ENCODE peak calls at places on chromosomes 4 and X, in seven cellular contexts. O is stimulated activated CD8-positive, alpha-beta memory T cell treated with anti-CD3 and anti-CD28 coated beads, Interleukin-15, amount 100 ng/mL, for 4 hours; U is central memory CD4-positive, alpha-beta T cell; Z is ovary; B is thyroid gland; S is pancreas; I is midbrain. C is an unnamed sample.

GRCh38 chr4:156293657-156294297 is 340.1 kb upstream of the CTSO start:
- DNase-seq in S (no peak), B (no peak), Z (no peak), U (no peak), I (no peak), O (no peak), C (no peak)

GRCh38 chrX:70336767-70337166 is 46.9 kb downstream of the KIF4A start:
- DNase-seq in S (no peak), I (no peak), O (no peak), Z (no peak), B (no peak), U (no peak), C (no peak)

GRCh38 chr4:185931375-185931774 is 119.4 kb upstream of the SORBS2 start:
- DNase-seq in I (no peak), U (no peak), B (no peak), Z (no peak), S (no peak), O (no peak), C (no peak)

GRCh38 chr4:27011401-27011800 is 150.8 kb downstream of the STIM2 start:
- DNase-seq in S (no peak), U (no peak), Z (no peak), O (no peak), I (no peak), B (no peak), C (no peak)

GRCh38 chr4:163638909-163639308 is 144.4 kb downstream of the TMA16 start:
- DNase-seq in S (no peak), U (no peak), I (no peak), O (no peak), Z (no peak), B (no peak), C (no peak)

GRCh38 chr4:48331577-48332340 is 9.6 kb upstream of the SLAIN2 start:
- DNase-seq in Z (no peak), B (no peak), I (no peak), U (no peak), O (no peak), S (no peak), C (no peak)

GRCh38 chrX:109049903-109050302 is 313.5 kb upstream of the IRS4 start:
- DNase-seq in S (no peak), B (no peak), O (no peak), I (no peak), Z (no peak), U (no peak), C (no peak)

GRCh38 chr4:154041595-154042086 is 252.8 kb upstream of the SFRP2 start:
- DNase-seq in I (no peak), Z (no peak), S (no peak), O (no peak), U (no peak), B (no peak), C (no peak)

GRCh38 chr4:98262431-98262830 is 1.2 kb downstream of the RAP1GDS1 start:
- DNase-seq in U (peak), B (no peak), O (no peak), Z (no peak), S (peak), I (peak), C (peak)

GRCh38 chrX:132216806-132217202 is 2.4 kb downstream of the RAP2C start:
- DNase-seq in I (no peak), Z (no peak), O (no peak), B (no peak), U (peak), S (no peak), C (no peak)

GRCh38 chr4:64784125-64784524 is 374.9 kb upstream of the TECRL start:
- DNase-seq in Z (no peak), I (no peak), B (no peak), U (no peak), S (no peak), O (no peak), C (no peak)

GRCh38 chr4:138588501-138588900 is 346.4 kb upstream of the SLC7A11 start:
- DNase-seq in I (no peak), B (no peak), O (no peak), U (no peak), Z (no peak), S (no peak), C (no peak)

GRCh38 chr4:126779001-126779400 is 853.8 kb upstream of the INTU start:
- DNase-seq in O (no peak), S (no peak), Z (no peak), B (no peak), U (no peak), I (no peak), C (no peak)

GRCh38 chrX:148599404-148599803 is 99.0 kb downstream of the AFF2 start:
- DNase-seq in S (no peak), B (no peak), U (no peak), O (no peak), I (no peak), Z (no peak), C (no peak)

GRCh38 chrX:155745792-155746191 is 133.0 kb upstream of the TMLHE start:
- DNase-seq in B (peak), Z (peak), O (no peak), I (no peak), U (no peak), S (no peak), C (no peak)

GRCh38 chrX:10444204-10444603 is 176.2 kb downstream of the MID1 start:
- DNase-seq in I (no peak), B (no peak), O (no peak), Z (no peak), U (no peak), S (no peak), C (no peak)

GRCh38 chrX:103442536-103442901 is 66.2 kb downstream of the BEX3 start:
- DNase-seq in U (no peak), I (no peak), O (no peak), S (no peak), B (no peak), Z (no peak), C (no peak)

GRCh38 chr4:139555705-139556070 is 331 bp downstream of the SETD7 start:
- DNase-seq in B (peak), S (peak), O (no peak), U (no peak), Z (peak), I (peak), C (no peak)

GRCh38 chrX:48835524-48836329 is at the start of gene PCSK1N:
- DNase-seq in O (peak), I (peak), S (peak), U (peak), B (peak), Z (no peak), C (no peak)

GRCh38 chrX:68931345-68931744 is 102.5 kb downstream of the EFNB1 start:
- DNase-seq in I (no peak), O (no peak), U (no peak), Z (no peak), B (no peak), S (no peak), C (no peak)

GRCh38 chr4:75779059-75779757 is 54.8 kb downstream of the USO1 start:
- DNase-seq in B (no peak), S (no peak), U (no peak), O (no peak), I (no peak), Z (no peak), C (no peak)

GRCh38 chr4:56757821-56758400 is 63.6 kb downstream of the SPINK2 start:
- DNase-seq in U (peak), S (no peak), B (peak), I (no peak), O (peak), Z (peak), C (no peak)

GRCh38 chrX:113274801-113275200 is 434.2 kb upstream of the AMOT start:
- DNase-seq in B (no peak), U (no peak), S (no peak), I (no peak), O (no peak), Z (no peak), C (no peak)

GRCh38 chr4:15677507-15677988 is 4.1 kb upstream of the FAM200B start:
- DNase-seq in O (no peak), I (no peak), S (peak), B (no peak), Z (no peak), U (no peak), C (no peak)

GRCh38 chr4:139267301-139267700 is 12.7 kb downstream of the MGARP start:
- DNase-seq in O (no peak), B (no peak), Z (no peak), U (no peak), I (no peak), S (no peak), C (no peak)

GRCh38 chrX:16897445-16897844 is 27.3 kb upstream of the RBBP7 start:
- DNase-seq in B (peak), I (no peak), S (no peak), Z (no peak), U (no peak), O (no peak), C (no peak)

GRCh38 chr4:99507762-99508161 is 3.1 kb upstream of the C4orf17 start:
- DNase-seq in Z (no peak), S (no peak), U (peak), B (no peak), O (no peak), I (no peak), C (no peak)

GRCh38 chrX:107676559-107677378 is 48.5 kb downstream of the PRPS1 start:
- DNase-seq in S (peak), I (peak), B (peak), Z (peak), U (peak), O (peak), C (no peak)

GRCh38 chr4:101938836-101939235 is 148.3 kb downstream of the BANK1 start:
- DNase-seq in I (no peak), U (no peak), O (no peak), S (no peak), B (no peak), Z (no peak), C (no peak)